ENCODE peak calls at places on chromosomes 5 and 9, in eight cellular contexts. I, S, P, U, B, N, Z and E are unnamed samples.

GRCh38 chr9:91045036-91045435 is 243.4 kb downstream of the SYK start:
- DNase-seq in S (no peak), U (no peak), B (no peak), I (no peak), Z (no peak), N (no peak), P (no peak), E (no peak)

GRCh38 chr5:153617190-153617589 is 126.7 kb downstream of the GRIA1 start:
- DNase-seq in N (no peak), S (peak), I (no peak), P (no peak), U (no peak), B (no peak), Z (peak), E (no peak)

GRCh38 chr9:5688109-5688508 is 59.2 kb downstream of the RIC1 start:
- DNase-seq in Z (peak), S (no peak), P (no peak), B (no peak), N (no peak), U (no peak), I (no peak), E (no peak)

GRCh38 chr9:34580358-34580757 is 9.2 kb downstream of the CNTFR start:
- DNase-seq in B (no peak), U (no peak), S (no peak), Z (no peak), I (no peak), P (no peak), N (no peak), E (no peak)

GRCh38 chr5:82164957-82165698 is 113.0 kb downstream of the RPS23 start:
- DNase-seq in U (no peak), S (peak), Z (peak), N (no peak), B (no peak), I (no peak), P (no peak), E (no peak)

GRCh38 chr9:126974604-126975003 is 60.0 kb downstream of the RALGPS1 start:
- DNase-seq in B (no peak), U (no peak), P (no peak), N (no peak), Z (no peak), I (no peak), S (no peak), E (no peak)

GRCh38 chr5:151157426-151158286 is at the start of gene ANXA6:
- DNase-seq in S (peak), B (peak), N (peak), U (peak), I (peak), Z (peak), P (peak), E (peak)

GRCh38 chr9:25724424-25724823 is 46.2 kb upstream of the TUSC1 start:
- DNase-seq in N (no peak), S (no peak), P (no peak), B (no peak), Z (no peak), U (no peak), I (no peak), E (no peak)

GRCh38 chr9:36996677-36997076 is 37.4 kb downstream of the PAX5 start:
- DNase-seq in S (no peak), B (no peak), Z (no peak), N (no peak), I (no peak), U (no peak), P (no peak), E (no peak)

GRCh38 chr5:137666109-137666850 is 69.6 kb downstream of the KLHL3 start:
- DNase-seq in P (peak), U (no peak), I (no peak), N (no peak), Z (peak), B (no peak), S (peak), E (no peak)